ENCODE peak calls at places on chromosome 17, in four cellular contexts. One of them, this sample, is unnamed.

GRCh38 chr17:78748048-78748729 is 33.9 kb downstream of the CYTH1 start:
- DNase-seq in left lung: no peak
- DNase-seq in thoracic aorta: no peak
- DNase-seq in upper lobe of right lung: no peak
- DNase-seq in this sample: no peak

GRCh38 chr17:56171186-56171959 is 18.1 kb downstream of the ANKFN1 start:
- DNase-seq in left lung: no peak
- DNase-seq in upper lobe of right lung: no peak
- DNase-seq in thoracic aorta: no peak
- DNase-seq in this sample: no peak

GRCh38 chr17:80267391-80267790 is 6.7 kb downstream of the RNF213 start:
- DNase-seq in left lung: no peak
- DNase-seq in thoracic aorta: no peak
- DNase-seq in upper lobe of right lung: no peak
- DNase-seq in this sample: no peak

GRCh38 chr17:72422505-72423285 is 301.9 kb downstream of the SOX9 start:
- DNase-seq in left lung: no peak
- DNase-seq in thoracic aorta: no peak
- DNase-seq in upper lobe of right lung: no peak
- DNase-seq in this sample: no peak

GRCh38 chr17:61551255-61551742 is 39.7 kb downstream of the NACA2 start:
- DNase-seq in left lung: no peak
- DNase-seq in thoracic aorta: no peak
- DNase-seq in upper lobe of right lung: no peak
- DNase-seq in this sample: no peak

GRCh38 chr17:14202388-14203166 is 34.1 kb downstream of the CDRT15 start:
- DNase-seq in upper lobe of right lung: no peak
- DNase-seq in thoracic aorta: no peak
- DNase-seq in left lung: no peak
- DNase-seq in this sample: no peak

GRCh38 chr17:27414271-27414670 is 42.0 kb upstream of the KSR1 start:
- DNase-seq in upper lobe of right lung: no peak
- DNase-seq in left lung: no peak
- DNase-seq in thoracic aorta: no peak
- DNase-seq in this sample: no peak

GRCh38 chr17:57523926-57524634 is 221.0 kb downstream of the CCDC182 start:
- DNase-seq in left lung: peak; percentile 82
- DNase-seq in thoracic aorta: peak; percentile 54
- DNase-seq in upper lobe of right lung: peak; percentile 73
- DNase-seq in this sample: no peak

GRCh38 chr17:45038771-45039634 is 12.4 kb downstream of the DCAKD start:
- DNase-seq in thoracic aorta: no peak
- DNase-seq in upper lobe of right lung: no peak
- DNase-seq in left lung: no peak
- DNase-seq in this sample: no peak

GRCh38 chr17:13885953-13886889 is 183.1 kb upstream of the COX10 start:
- DNase-seq in upper lobe of right lung: no peak
- DNase-seq in thoracic aorta: no peak
- DNase-seq in left lung: no peak
- DNase-seq in this sample: no peak

GRCh38 chr17:2723505-2723996 is 12.0 kb upstream of the CLUH start:
- DNase-seq in thoracic aorta: no peak
- DNase-seq in left lung: peak; percentile 56
- DNase-seq in upper lobe of right lung: no peak
- DNase-seq in this sample: peak; percentile 37

GRCh38 chr17:69492410-69493071 is 78.0 kb downstream of the MAP2K6 start:
- DNase-seq in left lung: no peak
- DNase-seq in upper lobe of right lung: no peak
- DNase-seq in thoracic aorta: no peak
- DNase-seq in this sample: peak; percentile 7

GRCh38 chr17:81522491-81523125 is 5.6 kb upstream of the FSCN2 start:
- DNase-seq in thoracic aorta: no peak
- DNase-seq in left lung: peak; percentile 68
- DNase-seq in upper lobe of right lung: no peak
- DNase-seq in this sample: no peak

GRCh38 chr17:64174686-64175456 is 44.9 kb upstream of the ERN1 start:
- DNase-seq in upper lobe of right lung: peak; percentile 70
- DNase-seq in thoracic aorta: no peak
- DNase-seq in left lung: no peak
- DNase-seq in this sample: no peak

GRCh38 chr17:72370819-72371218 is 250.0 kb downstream of the SOX9 start:
- DNase-seq in upper lobe of right lung: no peak
- DNase-seq in thoracic aorta: no peak
- DNase-seq in left lung: no peak
- DNase-seq in this sample: no peak

GRCh38 chr17:16199093-16199492 is 16.2 kb downstream of the NCOR1 start:
- DNase-seq in upper lobe of right lung: no peak
- DNase-seq in left lung: no peak
- DNase-seq in thoracic aorta: no peak
- DNase-seq in this sample: peak; percentile 30

GRCh38 chr17:37430051-37430591 is 23.4 kb downstream of the TADA2A start:
- DNase-seq in left lung: no peak
- DNase-seq in thoracic aorta: no peak
- DNase-seq in upper lobe of right lung: no peak
- DNase-seq in this sample: no peak

GRCh38 chr17:58756246-58757161 is 850 bp downstream of the PPM1E start:
- DNase-seq in upper lobe of right lung: no peak
- DNase-seq in left lung: no peak
- DNase-seq in thoracic aorta: no peak
- DNase-seq in this sample: peak; percentile 11

GRCh38 chr17:42819939-42820535 is 4.0 kb downstream of the BECN1 start:
- DNase-seq in left lung: no peak
- DNase-seq in upper lobe of right lung: peak; percentile 74
- DNase-seq in thoracic aorta: no peak
- DNase-seq in this sample: peak; percentile 77

GRCh38 chr17:41140360-41141132 is at the start of gene KRTAP4-6:
- DNase-seq in left lung: no peak
- DNase-seq in upper lobe of right lung: no peak
- DNase-seq in thoracic aorta: no peak
- DNase-seq in this sample: no peak

GRCh38 chr17:44361292-44362055 is 2.2 kb downstream of the FAM171A2 start:
- DNase-seq in left lung: peak; percentile 28
- DNase-seq in upper lobe of right lung: no peak
- DNase-seq in thoracic aorta: no peak
- DNase-seq in this sample: no peak

GRCh38 chr17:4600563-4600962 is 16.2 kb downstream of the SMTNL2 start:
- DNase-seq in thoracic aorta: no peak
- DNase-seq in upper lobe of right lung: no peak
- DNase-seq in left lung: no peak
- DNase-seq in this sample: no peak

GRCh38 chr17:82889496-82890338 is 49.9 kb upstream of the ZNF750 start:
- DNase-seq in upper lobe of right lung: peak; percentile 84
- DNase-seq in left lung: peak; percentile 73
- DNase-seq in thoracic aorta: no peak
- DNase-seq in this sample: no peak

GRCh38 chr17:37261286-37261685 is 114.5 kb upstream of the C17orf78 start:
- DNase-seq in upper lobe of right lung: no peak
- DNase-seq in thoracic aorta: no peak
- DNase-seq in left lung: no peak
- DNase-seq in this sample: no peak

GRCh38 chr17:13001991-13002615 is 15.7 kb downstream of the ELAC2 start:
- DNase-seq in thoracic aorta: no peak
- DNase-seq in left lung: no peak
- DNase-seq in upper lobe of right lung: no peak
- DNase-seq in this sample: no peak

GRCh38 chr17:79459003-79459655 is 151.7 kb downstream of the RBFOX3 start:
- DNase-seq in upper lobe of right lung: no peak
- DNase-seq in left lung: peak; percentile 43
- DNase-seq in thoracic aorta: no peak
- DNase-seq in this sample: no peak

GRCh38 chr17:5329784-5330557 is 47.9 kb downstream of the RABEP1 start:
- DNase-seq in upper lobe of right lung: no peak
- DNase-seq in thoracic aorta: no peak
- DNase-seq in left lung: no peak
- DNase-seq in this sample: no peak

GRCh38 chr17:42672038-42672437 is 4.8 kb downstream of the PLEKHH3 start:
- DNase-seq in thoracic aorta: no peak
- DNase-seq in left lung: no peak
- DNase-seq in upper lobe of right lung: no peak
- DNase-seq in this sample: no peak

GRCh38 chr17:13099079-13099478 is 81.3 kb upstream of the ELAC2 start:
- DNase-seq in upper lobe of right lung: no peak
- DNase-seq in left lung: no peak
- DNase-seq in thoracic aorta: no peak
- DNase-seq in this sample: no peak

GRCh38 chr17:60888812-60889709 is 211.4 kb downstream of the BCAS3 start:
- DNase-seq in left lung: no peak
- DNase-seq in thoracic aorta: no peak
- DNase-seq in upper lobe of right lung: no peak
- DNase-seq in this sample: no peak

GRCh38 chr17:5003214-5003867 is 5.6 kb downstream of the KIF1C start:
- DNase-seq in left lung: no peak
- DNase-seq in upper lobe of right lung: no peak
- DNase-seq in thoracic aorta: no peak
- DNase-seq in this sample: no peak

GRCh38 chr17:45096141-45096540 is 35.0 kb downstream of the NMT1 start:
- DNase-seq in upper lobe of right lung: no peak
- DNase-seq in thoracic aorta: no peak
- DNase-seq in left lung: no peak
- DNase-seq in this sample: no peak

GRCh38 chr17:60297729-60298293 is 94.1 kb downstream of the USP32 start:
- DNase-seq in upper lobe of right lung: no peak
- DNase-seq in thoracic aorta: no peak
- DNase-seq in left lung: no peak
- DNase-seq in this sample: no peak

GRCh38 chr17:66451188-66452149 is 149.1 kb downstream of the PRKCA start:
- DNase-seq in left lung: no peak
- DNase-seq in thoracic aorta: no peak
- DNase-seq in upper lobe of right lung: no peak
- DNase-seq in this sample: peak; percentile 63
- TF ChIP-seq CTCF in left lung: no peak
- TF ChIP-seq CTCF in thoracic aorta: no peak
- TF ChIP-seq CTCF in upper lobe of right lung: peak; percentile 7
- TF ChIP-seq CTCF in this sample: peak; percentile 50

GRCh38 chr17:76153640-76154039 is 12.6 kb upstream of the FOXJ1 start:
- DNase-seq in left lung: peak; percentile 5
- DNase-seq in upper lobe of right lung: peak; percentile 37
- DNase-seq in thoracic aorta: no peak
- DNase-seq in this sample: no peak
- TF ChIP-seq CTCF in left lung: no peak
- TF ChIP-seq CTCF in upper lobe of right lung: no peak
- TF ChIP-seq CTCF in thoracic aorta: no peak
- TF ChIP-seq CTCF in this sample: peak; percentile 19

GRCh38 chr17:51439395-51440229 is 179.3 kb downstream of the UTP18 start:
- DNase-seq in left lung: no peak
- DNase-seq in upper lobe of right lung: no peak
- DNase-seq in thoracic aorta: no peak
- DNase-seq in this sample: peak; percentile 28

GRCh38 chr17:51434434-51435170 is 174.3 kb downstream of the UTP18 start:
- DNase-seq in upper lobe of right lung: no peak
- DNase-seq in thoracic aorta: no peak
- DNase-seq in left lung: no peak
- DNase-seq in this sample: no peak

GRCh38 chr17:51435171-51435552 is 174.8 kb downstream of the UTP18 start:
- DNase-seq in left lung: no peak
- DNase-seq in upper lobe of right lung: no peak
- DNase-seq in thoracic aorta: no peak
- DNase-seq in this sample: no peak

GRCh38 chr17:51430581-51430980 is 170.2 kb downstream of the UTP18 start:
- DNase-seq in upper lobe of right lung: no peak
- DNase-seq in thoracic aorta: no peak
- DNase-seq in left lung: no peak
- DNase-seq in this sample: no peak

GRCh38 chr17:51435641-51436091 is 175.3 kb downstream of the UTP18 start:
- DNase-seq in left lung: no peak
- DNase-seq in thoracic aorta: no peak
- DNase-seq in upper lobe of right lung: peak; percentile 69
- DNase-seq in this sample: peak; percentile 64
- TF ChIP-seq CTCF in left lung: peak; percentile 25
- TF ChIP-seq CTCF in thoracic aorta: no peak
- TF ChIP-seq CTCF in upper lobe of right lung: peak; percentile 37
- TF ChIP-seq CTCF in this sample: peak; percentile 33

GRCh38 chr17:9959377-9959981 is 54.4 kb upstream of the RCVRN start:
- DNase-seq in thoracic aorta: no peak
- DNase-seq in left lung: no peak
- DNase-seq in upper lobe of right lung: peak; percentile 61
- DNase-seq in this sample: peak; percentile 80
- TF ChIP-seq CTCF in thoracic aorta: no peak
- TF ChIP-seq CTCF in left lung: peak; percentile 19
- TF ChIP-seq CTCF in upper lobe of right lung: peak; percentile 31
- TF ChIP-seq CTCF in this sample: peak; percentile 56

DNA sequence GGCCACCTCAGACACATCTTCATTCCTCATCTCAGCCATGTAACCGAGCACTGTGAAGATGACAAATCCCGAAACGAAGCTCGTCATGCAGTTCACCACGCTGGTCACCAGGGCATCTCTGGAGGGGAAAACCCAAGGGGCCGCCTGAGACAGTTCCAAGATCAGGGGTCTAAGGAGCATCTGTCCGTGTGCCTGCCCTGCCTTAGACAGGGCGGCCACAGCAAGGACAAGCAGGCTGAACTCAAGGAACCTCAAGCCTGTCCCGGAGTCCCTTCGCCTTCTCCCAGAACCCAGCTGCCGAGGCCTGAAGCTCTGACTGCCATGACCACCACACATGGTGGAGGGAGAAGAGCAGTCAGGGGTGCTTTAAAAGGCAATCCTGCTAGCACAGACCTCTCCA is 22.7 kb downstream of the SLC6A4 start:
- DNase-seq in upper lobe of right lung: no peak
- DNase-seq in thoracic aorta: no peak
- DNase-seq in left lung: no peak
- DNase-seq in this sample: no peak
- TF ChIP-seq CTCF in upper lobe of right lung: no peak
- TF ChIP-seq CTCF in thoracic aorta: no peak
- TF ChIP-seq CTCF in left lung: no peak
- TF ChIP-seq CTCF in this sample: no peak

GRCh38 chr17:47742319-47743181 is 9.5 kb downstream of the TBX21 start:
- DNase-seq in thoracic aorta: no peak
- DNase-seq in left lung: no peak
- DNase-seq in upper lobe of right lung: no peak
- DNase-seq in this sample: peak; percentile 76
- TF ChIP-seq CTCF in thoracic aorta: no peak
- TF ChIP-seq CTCF in left lung: no peak
- TF ChIP-seq CTCF in upper lobe of right lung: peak; percentile 15
- TF ChIP-seq CTCF in this sample: peak; percentile 93

GRCh38 chr17:49191917-49192741 is 18.2 kb downstream of the GNGT2 start:
- DNase-seq in left lung: peak; percentile 93
- DNase-seq in thoracic aorta: peak; percentile 69
- DNase-seq in upper lobe of right lung: peak; percentile 94
- DNase-seq in this sample: peak; percentile 96
- TF ChIP-seq CTCF in left lung: no peak
- TF ChIP-seq CTCF in thoracic aorta: peak; percentile 16
- TF ChIP-seq CTCF in upper lobe of right lung: peak; percentile 44
- TF ChIP-seq CTCF in this sample: no peak